ENCODE peak calls at places on chromosomes 7 and 10, in eight cellular contexts. D, G, Y, Z, L, U, R and P are unnamed samples.
A peak's percentile ranks its signal among the peaks of the same experiment; 100 is the strongest.

GRCh38 chr10:129586897-129587443 is 119.9 kb downstream of the MGMT start:
- DNase-seq in D (no peak), G (no peak), Y (no peak), Z (no peak), L (no peak), U (no peak), R (no peak), P (no peak)

GRCh38 chr7:148031816-148032215 is 558.8 kb upstream of the C7orf33 start:
- DNase-seq in D (no peak), G (no peak), Y (no peak), Z (peak; percentile 28), L (no peak), U (peak; percentile 76), R (no peak), P (no peak)

GRCh38 chr10:70410608-70411007 is 6.7 kb downstream of the EIF4EBP2 start:
- DNase-seq in D (no peak), G (no peak), Y (no peak), Z (no peak), L (no peak), U (no peak), R (no peak), P (no peak)

GRCh38 chr10:50648089-50648934 is 24.6 kb upstream of the SGMS1 start:
- DNase-seq in D (no peak), G (no peak), Y (no peak), Z (no peak), L (no peak), U (no peak), R (no peak), P (no peak)

GRCh38 chr10:45640049-45640448 is 32.5 kb downstream of the ZFAND4 start:
- DNase-seq in D (no peak), G (no peak), Y (no peak), Z (no peak), L (no peak), U (no peak), R (no peak), P (no peak)

GRCh38 chr10:77604941-77605351 is 32.7 kb downstream of the KCNMA1 start:
- DNase-seq in D (peak; percentile 73), G (no peak), Y (no peak), Z (no peak), L (no peak), U (no peak), R (no peak), P (no peak)

GRCh38 chr10:20369863-20370736 is 527.0 kb downstream of the NEBL start:
- DNase-seq in D (no peak), G (no peak), Y (peak; percentile 79), Z (no peak), L (no peak), U (no peak), R (no peak), P (no peak)

GRCh38 chr10:132306341-132306685 is 1.4 kb downstream of the STK32C start:
- DNase-seq in D (no peak), G (peak; percentile 53), Y (no peak), Z (no peak), L (no peak), U (no peak), R (no peak), P (no peak)

GRCh38 chr10:78634389-78634815 is 434.4 kb upstream of the ZMIZ1 start:
- DNase-seq in D (peak; percentile 59), G (no peak), Y (peak; percentile 28), Z (no peak), L (no peak), U (no peak), R (peak; percentile 47), P (no peak)

GRCh38 chr10:92592761-92593552 is at the start of gene KIF11:
- DNase-seq in D (peak; percentile 96), G (peak; percentile 99), Y (peak; percentile 86), Z (peak; percentile 96), L (peak; percentile 97), U (peak; percentile 86), R (peak; percentile 91), P (peak; percentile 91)

GRCh38 chr10:92965314-92965713 is 95.3 kb upstream of the CYP26C1 start:
- DNase-seq in D (peak; percentile 47), G (no peak), Y (no peak), Z (peak; percentile 11), L (no peak), U (peak; percentile 6), R (peak; percentile 5), P (no peak)

GRCh38 chr7:17368856-17369520 is 70.5 kb downstream of the AHR start:
- DNase-seq in D (no peak), G (no peak), Y (no peak), Z (no peak), L (no peak), U (no peak), R (no peak), P (no peak)

GRCh38 chr7:158731761-158732160 is 27.2 kb upstream of the NCAPG2 start:
- DNase-seq in D (no peak), G (no peak), Y (no peak), Z (no peak), L (no peak), U (no peak), R (no peak), P (no peak)

GRCh38 chr7:68192941-68193340 is 1196.3 kb downstream of the TYW1 start:
- DNase-seq in D (peak; percentile 62), G (no peak), Y (no peak), Z (no peak), L (no peak), U (no peak), R (no peak), P (no peak)

GRCh38 chr7:26200113-26200443 is 468 bp downstream of the HNRNPA2B1 start:
- DNase-seq in D (peak; percentile 57), G (peak; percentile 84), Y (no peak), Z (peak; percentile 73), L (peak; percentile 68), U (peak; percentile 63), R (peak; percentile 65), P (peak; percentile 77)

GRCh38 chr7:103710247-103710646 is 264.2 kb upstream of the SLC26A5 start:
- DNase-seq in D (peak; percentile 48), G (no peak), Y (no peak), Z (no peak), L (no peak), U (no peak), R (no peak), P (no peak)

GRCh38 chr10:18737841-18738240 is 78.6 kb downstream of the ARL5B start:
- DNase-seq in D (peak; percentile 83), G (no peak), Y (no peak), Z (no peak), L (no peak), U (no peak), R (no peak), P (no peak)

GRCh38 chr10:87864497-87865059 is 1.2 kb downstream of the PTEN start:
- DNase-seq in D (no peak), G (no peak), Y (no peak), Z (no peak), L (no peak), U (no peak), R (peak; percentile 5), P (peak; percentile 32)

GRCh38 chr7:1666779-1667565 is 3.1 kb upstream of the ELFN1 start:
- DNase-seq in D (no peak), G (peak; percentile 62), Y (no peak), Z (peak; percentile 59), L (no peak), U (peak; percentile 67), R (peak; percentile 86), P (no peak)

GRCh38 chr10:103693070-103693811 is 162.1 kb downstream of the SH3PXD2A start:
- DNase-seq in D (peak; percentile 13), G (no peak), Y (no peak), Z (peak; percentile 67), L (no peak), U (peak; percentile 67), R (peak; percentile 91), P (peak; percentile 33)

GRCh38 chr10:97081621-97082235 is 104.0 kb downstream of the SLIT1 start:
- DNase-seq in D (peak; percentile 47), G (no peak), Y (no peak), Z (peak; percentile 93), L (peak; percentile 41), U (peak; percentile 60), R (peak; percentile 90), P (peak; percentile 40)

GRCh38 chr7:37251222-37251621 is 197.4 kb downstream of the ELMO1 start:
- DNase-seq in D (no peak), G (no peak), Y (no peak), Z (no peak), L (no peak), U (no peak), R (no peak), P (no peak)

GRCh38 chr10:128058106-128058745 is 68.0 kb downstream of the MKI67 start:
- DNase-seq in D (no peak), G (peak; percentile 51), Y (no peak), Z (no peak), L (no peak), U (no peak), R (no peak), P (no peak)

GRCh38 chr7:106717254-106717996 is 56.5 kb upstream of the CCDC71L start:
- DNase-seq in D (peak; percentile 61), G (no peak), Y (no peak), Z (no peak), L (no peak), U (no peak), R (no peak), P (no peak)

GRCh38 chr7:27303021-27303420 is 60.4 kb downstream of the EVX1 start:
- DNase-seq in D (peak; percentile 18), G (no peak), Y (no peak), Z (no peak), L (no peak), U (no peak), R (no peak), P (no peak)

GRCh38 chr10:54843085-54843646 is 42.1 kb upstream of the PCDH15 start:
- DNase-seq in D (no peak), G (no peak), Y (no peak), Z (no peak), L (no peak), U (no peak), R (no peak), P (no peak)

GRCh38 chr10:125991009-125991788 is 94.8 kb downstream of the FANK1 start:
- DNase-seq in D (peak; percentile 53), G (no peak), Y (no peak), Z (no peak), L (no peak), U (no peak), R (no peak), P (no peak)

GRCh38 chr7:151148319-151149259 is 18.9 kb downstream of the GBX1 start:
- DNase-seq in D (no peak), G (no peak), Y (no peak), Z (no peak), L (no peak), U (no peak), R (no peak), P (no peak)

GRCh38 chr7:93115796-93116195 is 2.0 kb downstream of the SAMD9 start:
- DNase-seq in D (peak; percentile 80), G (no peak), Y (no peak), Z (no peak), L (no peak), U (no peak), R (no peak), P (no peak)

GRCh38 chr10:118807512-118808305 is 52.9 kb upstream of the CACUL1 start:
- DNase-seq in D (no peak), G (no peak), Y (no peak), Z (no peak), L (no peak), U (no peak), R (no peak), P (no peak)

GRCh38 chr10:130357951-130358350 is 221.8 kb downstream of the GLRX3 start:
- DNase-seq in D (no peak), G (no peak), Y (no peak), Z (no peak), L (no peak), U (no peak), R (no peak), P (no peak)

GRCh38 chr7:93016085-93016471 is 101.7 kb downstream of the SAMD9 start:
- DNase-seq in D (no peak), G (no peak), Y (no peak), Z (peak; percentile 37), L (no peak), U (no peak), R (no peak), P (no peak)

GRCh38 chr10:66928000-66928770 is 2.3 kb downstream of the LRRTM3 start:
- DNase-seq in D (peak; percentile 5), G (no peak), Y (no peak), Z (peak; percentile 30), L (no peak), U (peak; percentile 5), R (no peak), P (no peak)

GRCh38 chr10:5482016-5482415 is 17.4 kb downstream of the CALML5 start:
- DNase-seq in D (no peak), G (peak; percentile 54), Y (no peak), Z (no peak), L (no peak), U (no peak), R (peak; percentile 36), P (no peak)